ENCODE peak calls at places on chromosomes 3 and 15, in eight cellular contexts. T, E, K, P, U, D, B and V are unnamed samples.

GRCh38 chr15:94324835-94325767 is 93.7 kb downstream of the MCTP2 start:
- DNase-seq in B (no peak), E (no peak), P (no peak), K (no peak), T (no peak), U (no peak), D (no peak), V (no peak)

GRCh38 chr3:3707858-3708768 is 91.1 kb upstream of the LRRN1 start:
- DNase-seq in D (no peak), K (peak; percentile 37), E (no peak), T (no peak), P (no peak), B (no peak), U (no peak), V (no peak)

GRCh38 chr3:82229397-82229796 is 468.0 kb upstream of the GBE1 start:
- DNase-seq in D (no peak), U (no peak), T (no peak), P (no peak), E (no peak), K (no peak), B (no peak), V (peak; percentile 26)

GRCh38 chr3:35223636-35224035 is 415.7 kb upstream of the ARPP21 start:
- DNase-seq in P (no peak), T (no peak), K (no peak), E (no peak), B (no peak), D (no peak), U (no peak), V (no peak)

GRCh38 chr3:194386610-194387009 is 12.5 kb downstream of the GP5 start:
- DNase-seq in T (no peak), B (no peak), E (no peak), P (no peak), D (no peak), K (no peak), U (no peak), V (no peak)

GRCh38 chr15:87369269-87369668 is 887.3 kb downstream of the NTRK3 start:
- DNase-seq in P (no peak), B (no peak), T (no peak), K (no peak), E (no peak), D (peak; percentile 74), U (no peak), V (no peak)

GRCh38 chr15:67479781-67480180 is 41.1 kb upstream of the C15orf61 start:
- DNase-seq in P (no peak), T (no peak), U (no peak), B (no peak), E (no peak), K (no peak), D (no peak), V (no peak)

GRCh38 chr15:63805993-63806980 is 27.5 kb downstream of the HERC1 start:
- DNase-seq in U (no peak), E (no peak), P (no peak), B (no peak), T (no peak), K (no peak), D (no peak), V (no peak)

DNA sequence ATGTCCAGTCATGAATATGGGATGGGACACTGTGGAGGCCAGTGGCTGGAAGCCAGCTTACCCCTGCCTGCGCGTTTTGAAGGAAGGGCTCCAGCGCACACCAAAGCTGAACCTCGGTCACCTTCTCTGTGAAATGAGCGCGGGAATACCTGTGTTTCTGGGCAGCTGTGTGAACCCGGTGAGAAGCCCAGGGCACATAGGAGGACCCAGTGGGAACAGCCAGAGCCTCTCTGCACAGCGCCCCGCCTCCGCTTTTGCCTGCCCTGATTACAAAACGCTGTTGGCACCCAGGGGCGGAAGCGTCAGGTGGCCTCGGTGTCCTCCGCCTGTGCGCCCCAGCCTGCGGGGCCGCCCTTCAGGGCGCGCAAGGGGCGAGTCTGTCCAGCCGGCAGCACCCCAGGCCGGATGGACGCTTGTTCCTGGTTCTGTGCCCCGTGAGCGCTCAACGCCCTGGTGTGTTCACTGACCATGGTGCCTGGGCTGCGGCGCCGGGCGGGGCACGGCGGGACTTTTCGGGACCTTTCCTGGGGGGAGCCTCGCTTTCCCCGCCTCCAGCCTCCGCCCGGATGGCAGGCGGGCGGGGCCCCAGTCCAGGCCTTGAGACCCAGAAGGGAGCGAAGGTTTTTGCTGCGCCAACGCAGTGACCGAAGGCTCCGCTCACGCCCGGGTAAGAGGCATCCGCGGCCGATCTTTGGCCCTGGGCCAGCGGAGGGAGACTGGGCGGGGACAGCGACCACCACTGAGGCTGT is at the start of gene SQOR:
- DNase-seq in T (peak; percentile 68), P (peak; percentile 96), E (peak; percentile 88), B (peak; percentile 93), U (peak; percentile 89), K (peak; percentile 45), D (peak; percentile 85), V (peak; percentile 92)
- H3K4me3 ChIP-seq in T (peak within 1 kb of the TSS; percentile 73), P (peak within 1 kb of the TSS; percentile 75), E (peak within 1 kb of the TSS; percentile 54), B (peak within 1 kb of the TSS; percentile 83), U (peak within 1 kb of the TSS; percentile 70), K (peak within 1 kb of the TSS; percentile 77), D (peak within 1 kb of the TSS; percentile 88), V (peak within 1 kb of the TSS; percentile 80)

DNA sequence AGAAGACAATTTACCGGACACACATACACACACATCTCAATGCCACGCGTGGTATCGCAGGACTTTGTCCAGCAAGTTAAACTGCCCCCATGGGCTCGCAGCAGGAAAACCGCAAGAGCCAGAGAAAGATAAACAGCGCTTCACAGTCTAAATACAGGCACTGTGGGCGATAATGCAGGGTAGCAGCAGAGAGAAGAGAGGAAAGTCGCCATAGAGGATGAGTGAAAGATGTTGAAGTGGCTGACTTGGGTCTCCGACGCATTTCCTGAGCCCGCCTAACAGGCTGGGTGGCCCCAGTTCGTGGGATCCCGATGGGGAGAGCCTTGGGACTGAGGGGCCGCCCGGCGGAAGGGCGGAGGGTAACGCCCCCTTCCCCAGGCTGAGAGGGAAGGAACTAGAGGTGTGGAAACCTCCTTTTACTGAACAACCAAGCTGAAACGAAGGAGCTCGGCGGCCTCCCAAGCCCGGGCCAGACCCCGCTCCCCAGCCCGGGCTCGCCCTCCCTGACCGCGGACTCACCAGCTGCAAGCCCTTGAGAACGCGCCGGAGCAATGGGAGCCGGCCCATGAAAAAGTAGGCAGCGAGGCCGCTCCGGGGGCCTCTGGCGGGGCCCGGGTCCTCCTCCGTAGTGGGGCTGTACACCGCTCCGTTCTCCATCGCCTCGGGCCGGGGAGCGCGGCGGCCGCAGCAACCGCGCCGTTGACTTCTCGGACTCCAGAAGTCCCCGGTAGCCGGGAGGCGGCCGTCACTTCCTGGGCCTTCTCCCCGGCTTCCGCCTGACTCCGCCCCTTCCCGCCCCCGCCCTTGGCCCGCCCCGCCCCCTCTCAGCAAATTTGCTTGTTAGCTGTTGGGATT is at the start of gene CMTM6:
- DNase-seq in P (peak; percentile 90), K (peak; percentile 91), B (peak; percentile 88), T (peak; percentile 67), D (peak; percentile 80), E (peak; percentile 66), U (peak; percentile 77), V (peak; percentile 70)
- TF ChIP-seq CTCF in P (no peak), K (no peak), B (no peak), T (peak; percentile 6), D (no peak), E (no peak), U (no peak), V (no peak)

GRCh38 chr3:169323580-169324453 is 339.7 kb downstream of the MECOM start:
- DNase-seq in E (no peak), U (no peak), K (peak; percentile 7), T (no peak), D (no peak), B (peak; percentile 75), P (no peak), V (no peak)
- H3K4me3 ChIP-seq in E (no peak overlapping the region), U (no peak overlapping the region), K (no peak overlapping the region), T (no peak overlapping the region), D (no peak overlapping the region), B (no peak overlapping the region), P (no peak overlapping the region), V (no peak overlapping the region)

GRCh38 chr3:126972866-126973265 is 10.0 kb upstream of the PLXNA1 start:
- DNase-seq in U (no peak), E (no peak), D (no peak), K (peak; percentile 31), T (no peak), B (no peak), P (no peak), V (no peak)
- TF ChIP-seq CTCF in U (no peak), E (no peak), D (no peak), K (peak; percentile 63), T (no peak), B (no peak), P (no peak), V (no peak)

GRCh38 chr3:55490194-55490913 is 3.2 kb upstream of the WNT5A start:
- DNase-seq in D (peak; percentile 59), E (no peak), K (peak; percentile 14), B (no peak), P (no peak), T (no peak), U (no peak), V (peak; percentile 24)
- H3K4me3 ChIP-seq in D (peak overlapping the region; percentile 90), E (no peak overlapping the region), K (peak overlapping the region; percentile 93), B (no peak overlapping the region), P (peak overlapping the region; percentile 20), T (no peak overlapping the region), U (no peak overlapping the region), V (no peak overlapping the region)

GRCh38 chr3:157871248-157871647 is 235.0 kb downstream of the SHOX2 start:
- DNase-seq in K (no peak), B (no peak), E (no peak), T (no peak), U (no peak), P (no peak), D (no peak), V (no peak)

GRCh38 chr3:157868881-157869280 is 237.3 kb downstream of the SHOX2 start:
- DNase-seq in K (no peak), E (no peak), B (no peak), T (no peak), D (no peak), U (peak; percentile 32), P (no peak), V (no peak)

GRCh38 chr3:157868168-157868567 is 238.1 kb downstream of the SHOX2 start:
- DNase-seq in T (no peak), E (no peak), B (no peak), U (no peak), K (no peak), D (no peak), P (no peak), V (no peak)

GRCh38 chr3:157859541-157859940 is 246.7 kb downstream of the SHOX2 start:
- DNase-seq in D (no peak), U (no peak), T (no peak), E (no peak), B (no peak), K (no peak), P (no peak), V (no peak)

DNA sequence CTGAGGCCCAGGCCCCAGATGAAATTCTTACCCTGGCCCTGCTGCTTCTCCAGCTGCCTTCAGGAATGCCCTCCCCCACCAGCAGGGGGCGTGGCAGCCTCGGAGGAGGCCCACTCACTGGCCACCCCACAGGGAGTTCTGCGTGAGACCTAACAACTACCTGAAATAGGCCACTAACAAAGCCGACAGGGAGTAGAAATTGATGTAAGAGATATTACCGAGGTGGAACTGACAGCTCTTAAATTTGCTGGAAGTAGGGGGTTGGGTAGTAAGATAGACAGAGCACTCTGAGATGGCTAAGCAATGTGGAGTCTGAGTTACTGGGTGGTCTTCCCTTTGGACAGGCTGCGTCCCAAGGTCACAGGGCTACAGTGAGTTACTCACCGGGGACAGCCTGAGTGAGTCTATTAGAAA is 240.8 kb downstream of the SHOX2 start:
- DNase-seq in K (peak; percentile 74), B (no peak), D (peak; percentile 60), P (no peak), U (no peak), T (no peak), E (no peak), V (peak; percentile 70)
- TF ChIP-seq CTCF in K (peak; percentile 96), B (no peak), D (peak; percentile 97), P (peak; percentile 33), U (no peak), T (no peak), E (no peak), V (peak; percentile 99)